ENCODE peak calls at places on chromosomes 16 and 17, in eight cellular contexts. One of them, this sample, is unnamed.

GRCh38 chr17:3635474-3636153 is 436 bp downstream of the SHPK start:
- DNase-seq in tibial nerve: no peak
- DNase-seq in choroid plexus epithelial cell: no peak
- DNase-seq in A549: peak; percentile 37
- DNase-seq in fibroblast of mammary gland: no peak
- DNase-seq in WERI-Rb-1: peak; percentile 26
- DNase-seq in HCT116: no peak
- DNase-seq in testis: no peak
- DNase-seq in this sample: peak; percentile 63

GRCh38 chr17:50642722-50643656 is 8.3 kb downstream of the ABCC3 start:
- DNase-seq in tibial nerve: no peak
- DNase-seq in choroid plexus epithelial cell: no peak
- DNase-seq in A549: no peak
- DNase-seq in fibroblast of mammary gland: no peak
- DNase-seq in WERI-Rb-1: no peak
- DNase-seq in HCT116: no peak
- DNase-seq in testis: no peak
- DNase-seq in this sample: no peak

GRCh38 chr16:86410529-86410928 is 99.8 kb upstream of the FOXF1 start:
- DNase-seq in tibial nerve: no peak
- DNase-seq in choroid plexus epithelial cell: no peak
- DNase-seq in A549: no peak
- DNase-seq in fibroblast of mammary gland: no peak
- DNase-seq in WERI-Rb-1: no peak
- DNase-seq in HCT116: no peak
- DNase-seq in testis: no peak
- DNase-seq in this sample: no peak

GRCh38 chr17:39979865-39980401 is 674 bp upstream of the PSMD3 start:
- DNase-seq in tibial nerve: no peak
- DNase-seq in choroid plexus epithelial cell: no peak
- DNase-seq in A549: peak; percentile 56
- DNase-seq in fibroblast of mammary gland: peak; percentile 15
- DNase-seq in WERI-Rb-1: peak; percentile 78
- DNase-seq in HCT116: no peak
- DNase-seq in testis: peak; percentile 19
- DNase-seq in this sample: peak; percentile 38

GRCh38 chr16:67093098-67093732 is 16.5 kb upstream of the PHAF1 start:
- DNase-seq in tibial nerve: no peak
- DNase-seq in choroid plexus epithelial cell: peak; percentile 19
- DNase-seq in A549: no peak
- DNase-seq in fibroblast of mammary gland: no peak
- DNase-seq in WERI-Rb-1: no peak
- DNase-seq in HCT116: no peak
- DNase-seq in testis: no peak
- DNase-seq in this sample: no peak

GRCh38 chr16:55944377-55944802 is 69.2 kb upstream of the CES5A start:
- DNase-seq in tibial nerve: peak; percentile 52
- DNase-seq in choroid plexus epithelial cell: peak; percentile 67
- DNase-seq in A549: peak; percentile 36
- DNase-seq in fibroblast of mammary gland: peak; percentile 63
- DNase-seq in WERI-Rb-1: peak; percentile 62
- DNase-seq in HCT116: peak; percentile 23
- DNase-seq in testis: peak; percentile 87
- DNase-seq in this sample: peak; percentile 35

GRCh38 chr17:61661135-61661534 is 70.1 kb upstream of the NACA2 start:
- DNase-seq in tibial nerve: no peak
- DNase-seq in choroid plexus epithelial cell: no peak
- DNase-seq in A549: no peak
- DNase-seq in fibroblast of mammary gland: no peak
- DNase-seq in WERI-Rb-1: no peak
- DNase-seq in HCT116: no peak
- DNase-seq in testis: no peak
- DNase-seq in this sample: no peak

GRCh38 chr17:47230864-47231263 is 21.7 kb downstream of the MYL4 start:
- DNase-seq in tibial nerve: no peak
- DNase-seq in choroid plexus epithelial cell: no peak
- DNase-seq in A549: no peak
- DNase-seq in fibroblast of mammary gland: no peak
- DNase-seq in WERI-Rb-1: no peak
- DNase-seq in HCT116: no peak
- DNase-seq in testis: no peak
- DNase-seq in this sample: peak; percentile 30

GRCh38 chr16:27781195-27781524 is 231.2 kb downstream of the KATNIP start:
- DNase-seq in tibial nerve: no peak
- DNase-seq in choroid plexus epithelial cell: peak; percentile 19
- DNase-seq in A549: no peak
- DNase-seq in fibroblast of mammary gland: peak; percentile 7
- DNase-seq in WERI-Rb-1: no peak
- DNase-seq in HCT116: no peak
- DNase-seq in testis: no peak
- DNase-seq in this sample: no peak

GRCh38 chr17:1511290-1511689 is 5.1 kb downstream of the INPP5K start:
- DNase-seq in tibial nerve: no peak
- DNase-seq in choroid plexus epithelial cell: peak; percentile 72
- DNase-seq in A549: no peak
- DNase-seq in fibroblast of mammary gland: no peak
- DNase-seq in WERI-Rb-1: no peak
- DNase-seq in HCT116: no peak
- DNase-seq in testis: peak; percentile 42
- DNase-seq in this sample: no peak

GRCh38 chr16:1181715-1182671 is 29.1 kb downstream of the CACNA1H start:
- DNase-seq in tibial nerve: no peak
- DNase-seq in choroid plexus epithelial cell: peak; percentile 96
- DNase-seq in A549: peak; percentile 57
- DNase-seq in fibroblast of mammary gland: peak; percentile 51
- DNase-seq in WERI-Rb-1: peak; percentile 90
- DNase-seq in HCT116: no peak
- DNase-seq in testis: peak; percentile 62
- DNase-seq in this sample: no peak

GRCh38 chr16:1183235-1183907 is 30.5 kb downstream of the CACNA1H start:
- DNase-seq in tibial nerve: no peak
- DNase-seq in choroid plexus epithelial cell: peak; percentile 81
- DNase-seq in A549: peak; percentile 58
- DNase-seq in fibroblast of mammary gland: peak; percentile 22
- DNase-seq in WERI-Rb-1: peak; percentile 82
- DNase-seq in HCT116: no peak
- DNase-seq in testis: peak; percentile 50
- DNase-seq in this sample: no peak

GRCh38 chr16:1184156-1184868 is 31.4 kb downstream of the CACNA1H start:
- DNase-seq in tibial nerve: no peak
- DNase-seq in choroid plexus epithelial cell: no peak
- DNase-seq in A549: no peak
- DNase-seq in fibroblast of mammary gland: no peak
- DNase-seq in WERI-Rb-1: no peak
- DNase-seq in HCT116: no peak
- DNase-seq in testis: no peak
- DNase-seq in this sample: no peak

GRCh38 chr16:1178295-1178910 is 25.5 kb downstream of the CACNA1H start:
- DNase-seq in tibial nerve: no peak
- DNase-seq in choroid plexus epithelial cell: no peak
- DNase-seq in A549: no peak
- DNase-seq in fibroblast of mammary gland: no peak
- DNase-seq in WERI-Rb-1: no peak
- DNase-seq in HCT116: no peak
- DNase-seq in testis: no peak
- DNase-seq in this sample: no peak

DNA sequence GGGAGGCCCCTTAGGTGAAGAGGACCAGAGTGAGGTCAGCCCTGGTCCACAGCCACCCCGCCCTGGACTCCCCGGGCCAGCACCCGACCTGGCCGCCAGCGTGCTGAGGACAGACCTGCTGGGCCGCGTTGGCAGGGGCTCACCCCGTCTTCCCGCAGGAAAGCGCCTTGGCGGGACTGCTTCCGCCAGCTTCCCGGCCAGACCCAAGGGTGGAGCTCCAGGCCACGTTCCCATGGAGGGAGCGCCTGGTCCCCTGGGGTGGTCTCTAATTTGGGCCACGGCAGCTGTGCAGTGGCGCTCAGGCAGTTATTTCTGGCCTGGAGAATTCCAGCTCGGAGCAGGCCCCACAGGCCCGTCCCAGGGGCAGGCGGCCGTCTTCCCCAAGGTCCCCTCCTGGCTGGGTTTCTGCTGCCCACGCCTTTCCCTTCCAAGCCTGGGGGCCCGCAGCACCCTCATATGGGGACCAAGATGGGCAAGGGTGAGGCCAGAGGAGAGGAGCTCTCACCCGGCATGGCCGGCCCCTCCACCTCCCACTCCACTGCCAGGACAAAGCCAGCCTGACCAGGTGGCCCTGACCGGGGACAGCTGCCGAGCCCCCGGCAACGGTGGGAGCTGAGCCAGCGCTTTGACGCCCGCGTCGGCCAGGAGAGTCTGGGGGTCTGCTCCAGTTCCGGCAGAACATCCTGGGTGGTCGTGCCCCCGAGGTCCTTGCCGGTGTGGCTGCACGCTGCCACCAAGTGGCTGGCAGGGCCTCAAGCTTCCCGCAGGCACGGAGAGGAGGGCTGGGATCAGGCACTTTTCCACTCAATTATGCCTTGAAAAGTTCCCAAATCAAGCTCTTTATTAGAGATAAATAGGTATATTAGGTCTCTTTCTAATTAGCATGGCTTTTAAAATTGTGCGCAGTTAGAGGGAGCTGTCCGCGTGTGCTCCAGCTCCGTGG is 28.1 kb downstream of the CACNA1H start:
- DNase-seq in tibial nerve: no peak
- DNase-seq in choroid plexus epithelial cell: peak; percentile 8
- DNase-seq in A549: no peak
- DNase-seq in fibroblast of mammary gland: no peak
- DNase-seq in WERI-Rb-1: peak; percentile 44
- DNase-seq in HCT116: no peak
- DNase-seq in testis: peak; percentile 38
- DNase-seq in this sample: no peak
- TF ChIP-seq CTCF in tibial nerve: no peak
- TF ChIP-seq CTCF in choroid plexus epithelial cell: peak; percentile 12
- TF ChIP-seq CTCF in A549: peak; percentile 59
- TF ChIP-seq CTCF in fibroblast of mammary gland: no peak
- TF ChIP-seq CTCF in WERI-Rb-1: peak; percentile 74
- TF ChIP-seq CTCF in HCT116: no peak
- TF ChIP-seq CTCF in testis: no peak
- TF ChIP-seq CTCF in this sample: no peak

GRCh38 chr17:33575046-33575445 is 282.0 kb upstream of the ASIC2 start:
- DNase-seq in tibial nerve: no peak
- DNase-seq in choroid plexus epithelial cell: no peak
- DNase-seq in A549: no peak
- DNase-seq in fibroblast of mammary gland: no peak
- DNase-seq in WERI-Rb-1: no peak
- DNase-seq in HCT116: no peak
- DNase-seq in testis: no peak
- DNase-seq in this sample: no peak

GRCh38 chr17:33582661-33583060 is 289.6 kb upstream of the ASIC2 start:
- DNase-seq in tibial nerve: no peak
- DNase-seq in choroid plexus epithelial cell: no peak
- DNase-seq in A549: no peak
- DNase-seq in fibroblast of mammary gland: no peak
- DNase-seq in WERI-Rb-1: no peak
- DNase-seq in HCT116: no peak
- DNase-seq in testis: no peak
- DNase-seq in this sample: no peak

GRCh38 chr17:33580215-33580614 is 287.1 kb upstream of the ASIC2 start:
- DNase-seq in tibial nerve: no peak
- DNase-seq in choroid plexus epithelial cell: no peak
- DNase-seq in A549: no peak
- DNase-seq in fibroblast of mammary gland: no peak
- DNase-seq in WERI-Rb-1: no peak
- DNase-seq in HCT116: no peak
- DNase-seq in testis: no peak
- DNase-seq in this sample: peak; percentile 42
- H3K4me3 ChIP-seq in tibial nerve: no peak overlapping the region
- H3K4me3 ChIP-seq in choroid plexus epithelial cell: no peak overlapping the region
- H3K4me3 ChIP-seq in A549: no peak overlapping the region
- H3K4me3 ChIP-seq in fibroblast of mammary gland: no peak overlapping the region
- H3K4me3 ChIP-seq in WERI-Rb-1: no peak overlapping the region
- H3K4me3 ChIP-seq in HCT116: no peak overlapping the region
- H3K4me3 ChIP-seq in testis: no peak overlapping the region
- H3K4me3 ChIP-seq in this sample: no peak overlapping the region

GRCh38 chr17:70184207-70184606 is 14.9 kb downstream of the KCNJ2 start:
- DNase-seq in tibial nerve: no peak
- DNase-seq in choroid plexus epithelial cell: no peak
- DNase-seq in A549: no peak
- DNase-seq in fibroblast of mammary gland: no peak
- DNase-seq in WERI-Rb-1: no peak
- DNase-seq in HCT116: no peak
- DNase-seq in testis: no peak
- DNase-seq in this sample: no peak

GRCh38 chr17:70184770-70185169 is 15.4 kb downstream of the KCNJ2 start:
- DNase-seq in tibial nerve: no peak
- DNase-seq in choroid plexus epithelial cell: peak; percentile 85
- DNase-seq in A549: peak; percentile 24
- DNase-seq in fibroblast of mammary gland: peak; percentile 88
- DNase-seq in WERI-Rb-1: no peak
- DNase-seq in HCT116: no peak
- DNase-seq in testis: no peak
- DNase-seq in this sample: no peak

GRCh38 chr17:70181866-70182265 is 12.5 kb downstream of the KCNJ2 start:
- DNase-seq in tibial nerve: no peak
- DNase-seq in choroid plexus epithelial cell: no peak
- DNase-seq in A549: no peak
- DNase-seq in fibroblast of mammary gland: peak; percentile 31
- DNase-seq in WERI-Rb-1: no peak
- DNase-seq in HCT116: no peak
- DNase-seq in testis: no peak
- DNase-seq in this sample: no peak

GRCh38 chr17:70185280-70185679 is 15.9 kb downstream of the KCNJ2 start:
- DNase-seq in tibial nerve: no peak
- DNase-seq in choroid plexus epithelial cell: no peak
- DNase-seq in A549: no peak
- DNase-seq in fibroblast of mammary gland: no peak
- DNase-seq in WERI-Rb-1: no peak
- DNase-seq in HCT116: no peak
- DNase-seq in testis: no peak
- DNase-seq in this sample: no peak

DNA sequence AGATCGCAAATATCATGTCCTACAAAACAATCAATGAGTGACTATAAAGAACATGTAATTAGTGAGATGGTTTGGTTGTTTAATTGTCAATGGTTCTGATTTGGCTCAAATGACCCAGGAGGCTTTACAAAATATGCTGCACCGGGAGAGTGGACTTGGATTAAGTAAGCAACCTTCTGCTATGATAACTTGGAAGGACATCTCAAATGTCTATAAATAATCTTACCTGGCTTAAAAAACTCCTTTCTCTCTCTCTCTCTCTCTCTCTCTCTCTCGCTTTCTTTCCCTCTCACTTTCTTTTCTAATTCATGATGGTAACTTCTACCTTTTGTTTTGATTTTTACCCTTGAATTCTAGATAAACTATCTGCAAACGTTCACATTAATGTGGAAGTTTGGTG is 14.2 kb downstream of the KCNJ2 start:
- DNase-seq in tibial nerve: no peak
- DNase-seq in choroid plexus epithelial cell: no peak
- DNase-seq in A549: no peak
- DNase-seq in fibroblast of mammary gland: no peak
- DNase-seq in WERI-Rb-1: no peak
- DNase-seq in HCT116: no peak
- DNase-seq in testis: no peak
- DNase-seq in this sample: no peak
- TF ChIP-seq CTCF in tibial nerve: no peak
- TF ChIP-seq CTCF in choroid plexus epithelial cell: no peak
- TF ChIP-seq CTCF in A549: no peak
- TF ChIP-seq CTCF in fibroblast of mammary gland: no peak
- TF ChIP-seq CTCF in WERI-Rb-1: no peak
- TF ChIP-seq CTCF in HCT116: no peak
- TF ChIP-seq CTCF in testis: no peak
- TF ChIP-seq CTCF in this sample: no peak

GRCh38 chr17:78129385-78130079 is 977 bp upstream of the TMC6 start:
- DNase-seq in tibial nerve: no peak
- DNase-seq in choroid plexus epithelial cell: no peak
- DNase-seq in A549: no peak
- DNase-seq in fibroblast of mammary gland: no peak
- DNase-seq in WERI-Rb-1: no peak
- DNase-seq in HCT116: no peak
- DNase-seq in testis: no peak
- DNase-seq in this sample: no peak
- H3K4me3 ChIP-seq in tibial nerve: no peak overlapping the region
- H3K4me3 ChIP-seq in choroid plexus epithelial cell: no peak overlapping the region
- H3K4me3 ChIP-seq in A549: peak overlapping the region; percentile 79
- H3K4me3 ChIP-seq in fibroblast of mammary gland: no peak overlapping the region
- H3K4me3 ChIP-seq in WERI-Rb-1: peak overlapping the region; percentile 94
- H3K4me3 ChIP-seq in HCT116: no peak overlapping the region
- H3K4me3 ChIP-seq in testis: no peak overlapping the region
- H3K4me3 ChIP-seq in this sample: peak overlapping the region; percentile 87

This sample was measured in GM12865.